ENCODE peak calls at places on chromosomes 6 and 20, in four cellular contexts. B is SW480; V is CD4-positive, alpha-beta memory T cell; M is kidney epithelial cell. N is an unnamed sample.

GRCh38 chr6:2030682-2031244 is 214.6 kb downstream of the GMDS start:
- DNase-seq in V (no peak), M (no peak), B (no peak), N (no peak)

GRCh38 chr20:51036226-51036625 is 13.3 kb upstream of the KCNG1 start:
- DNase-seq in B (no peak), V (no peak), M (no peak), N (no peak)

GRCh38 chr6:167676000-167676665 is 150.6 kb upstream of the AFDN start:
- DNase-seq in B (peak; percentile 47), M (no peak), V (no peak), N (no peak)

GRCh38 chr6:151196571-151196970 is 43.2 kb upstream of the AKAP12 start:
- DNase-seq in M (no peak), V (no peak), B (no peak), N (no peak)

GRCh38 chr6:53573299-53573698 is 28.4 kb upstream of the GCLC start:
- DNase-seq in B (no peak), V (no peak), M (no peak), N (no peak)

GRCh38 chr6:169266746-169267629 is 13.3 kb upstream of the THBS2 start:
- DNase-seq in V (no peak), B (no peak), M (no peak), N (no peak)

GRCh38 chr6:40398810-40399477 is 188.2 kb downstream of the LRFN2 start:
- DNase-seq in V (no peak), B (no peak), M (no peak), N (no peak)

GRCh38 chr20:17887331-17888030 is 81.1 kb downstream of the SNX5 start:
- DNase-seq in V (no peak), M (no peak), B (peak; percentile 21), N (no peak)

GRCh38 chr6:15881150-15881549 is 218.3 kb upstream of the DTNBP1 start:
- DNase-seq in M (no peak), B (no peak), V (no peak), N (peak; percentile 48)

GRCh38 chr6:62324817-62325216 is 38.8 kb upstream of the KHDRBS2 start:
- DNase-seq in B (no peak), V (no peak), M (no peak), N (no peak)

GRCh38 chr20:63517376-63518309 is 2.9 kb upstream of the PPDPF start:
- DNase-seq in M (no peak), V (no peak), B (no peak), N (no peak)

GRCh38 chr20:11849270-11849920 is 68.3 kb upstream of the BTBD3 start:
- DNase-seq in M (no peak), V (no peak), B (no peak), N (no peak)

GRCh38 chr6:7262746-7263335 is 50.2 kb downstream of the SSR1 start:
- DNase-seq in M (no peak), B (no peak), V (no peak), N (no peak)

GRCh38 chr6:42696526-42697267 is 25.7 kb downstream of the PRPH2 start:
- DNase-seq in M (no peak), B (no peak), V (no peak), N (no peak)

GRCh38 chr6:108598316-108598863 is 37.7 kb downstream of the FOXO3 start:
- DNase-seq in B (no peak), M (no peak), V (no peak), N (no peak)

GRCh38 chr6:108798672-108799355 is 49.4 kb upstream of the ARMC2 start:
- DNase-seq in V (peak; percentile 57), B (no peak), M (no peak), N (peak; percentile 42)

GRCh38 chr6:144710207-144710606 is 425.1 kb downstream of the UTRN start:
- DNase-seq in M (peak; percentile 48), B (no peak), V (no peak), N (no peak)

GRCh38 chr6:132161283-132161682 is 210.1 kb upstream of the CCN2 start:
- DNase-seq in V (no peak), M (peak; percentile 23), B (peak; percentile 9), N (peak; percentile 56)